ENCODE peak calls at places on chromosomes 3 and 15, in seven cellular contexts. H, K, P, D, B, R and Y are unnamed samples.
A peak's percentile ranks its signal among the peaks of the same experiment; 100 is the strongest.

GRCh38 chr3:98986073-98986472 is 84.6 kb upstream of the DCBLD2 start:
- DNase-seq in K (no peak), H (peak; percentile 63), P (no peak), D (no peak), B (peak; percentile 40), R (no peak), Y (no peak)

GRCh38 chr15:93861956-93862741 is 369.2 kb upstream of the MCTP2 start:
- DNase-seq in K (no peak), H (no peak), P (no peak), R (no peak), B (no peak), D (no peak), Y (peak; percentile 37)

GRCh38 chr3:197038604-197039003 is 9.0 kb upstream of the MELTF start:
- DNase-seq in D (no peak), P (no peak), K (no peak), R (no peak), H (no peak), B (no peak), Y (no peak)

GRCh38 chr3:79410617-79411016 is 357.2 kb downstream of the ROBO1 start:
- DNase-seq in P (no peak), B (no peak), D (no peak), K (no peak), R (no peak), H (no peak), Y (no peak)

GRCh38 chr3:133620066-133620784 is 41.5 kb downstream of the TOPBP1 start:
- DNase-seq in D (peak; percentile 91), K (peak; percentile 32), R (no peak), B (no peak), P (no peak), H (no peak), Y (no peak)

GRCh38 chr15:56460046-56460445 is 4.9 kb downstream of the MNS1 start:
- DNase-seq in D (no peak), H (no peak), K (no peak), B (no peak), P (no peak), R (no peak), Y (peak; percentile 43)

GRCh38 chr3:88231207-88231606 is 81.4 kb downstream of the C3orf38 start:
- DNase-seq in D (no peak), R (no peak), K (no peak), H (no peak), B (no peak), P (no peak), Y (no peak)

GRCh38 chr15:63987979-63988378 is 58.3 kb downstream of the DAPK2 start:
- DNase-seq in K (no peak), D (no peak), B (no peak), R (no peak), H (no peak), P (no peak), Y (no peak)

GRCh38 chr3:159418571-159419526 is 569.8 kb upstream of the IL12A start:
- DNase-seq in K (no peak), D (no peak), R (no peak), H (no peak), P (no peak), B (peak; percentile 23), Y (no peak)

GRCh38 chr3:71438904-71439303 is 144.6 kb downstream of the FOXP1 start:
- DNase-seq in R (no peak), P (no peak), H (no peak), D (no peak), K (no peak), B (no peak), Y (peak; percentile 20)

GRCh38 chr3:86547697-86548096 is 443.3 kb downstream of the VGLL3 start:
- DNase-seq in R (no peak), P (no peak), H (no peak), B (no peak), K (no peak), D (no peak), Y (no peak)

GRCh38 chr15:99446565-99447496 is 119.0 kb upstream of the MEF2A start:
- DNase-seq in K (no peak), P (no peak), B (no peak), R (no peak), D (no peak), H (no peak), Y (no peak)

GRCh38 chr3:57863380-57863779 is 107.3 kb downstream of the SLMAP start:
- DNase-seq in B (no peak), H (no peak), R (no peak), P (no peak), D (no peak), K (no peak), Y (no peak)

GRCh38 chr3:157098823-157099185 is 61.1 kb downstream of the CCNL1 start:
- DNase-seq in H (no peak), K (no peak), R (no peak), D (no peak), P (no peak), B (no peak), Y (no peak)

GRCh38 chr15:25022233-25022632 is 67.4 kb downstream of the SNRPN start:
- DNase-seq in H (no peak), K (no peak), D (no peak), P (no peak), B (no peak), R (no peak), Y (no peak)

GRCh38 chr15:90465140-90465929 is 64.4 kb upstream of the CRTC3 start:
- DNase-seq in K (no peak), R (peak; percentile 22), P (no peak), H (no peak), B (no peak), D (no peak), Y (no peak)

GRCh38 chr3:103052236-103052830 is 617.5 kb downstream of the ZPLD1 start:
- DNase-seq in D (no peak), P (no peak), R (no peak), H (no peak), K (no peak), B (peak; percentile 21), Y (peak; percentile 2)

GRCh38 chr15:95784508-95784907 is 546.0 kb upstream of the NR2F2 start:
- DNase-seq in K (no peak), R (no peak), H (no peak), P (no peak), D (no peak), B (no peak), Y (no peak)

GRCh38 chr3:4514321-4514720 is 21.2 kb downstream of the ITPR1 start:
- DNase-seq in B (no peak), D (no peak), K (no peak), R (no peak), P (no peak), H (no peak), Y (no peak)

GRCh38 chr15:36901012-36901411 is 199.3 kb downstream of the MEIS2 start:
- DNase-seq in D (no peak), P (no peak), H (no peak), R (no peak), B (no peak), K (no peak), Y (no peak)

GRCh38 chr3:119731545-119732343 is 28.9 kb downstream of the CFAP91 start:
- DNase-seq in K (no peak), B (no peak), H (no peak), R (no peak), P (no peak), D (no peak), Y (no peak)

GRCh38 chr15:43794269-43795037 is 2.3 kb downstream of the SERF2 start:
- DNase-seq in R (no peak), K (no peak), P (no peak), B (no peak), H (no peak), D (no peak), Y (no peak)

GRCh38 chr15:69129026-69129385 is 31.4 kb upstream of the GLCE start:
- DNase-seq in D (no peak), K (no peak), P (no peak), R (no peak), B (no peak), H (no peak), Y (no peak)

GRCh38 chr15:93515256-93516044 is 426.4 kb upstream of the RGMA start:
- DNase-seq in B (no peak), P (no peak), H (no peak), D (no peak), K (no peak), R (no peak), Y (no peak)

GRCh38 chr3:81908596-81908995 is 147.2 kb upstream of the GBE1 start:
- DNase-seq in D (no peak), P (no peak), R (no peak), B (no peak), K (no peak), H (no peak), Y (peak; percentile 75)

GRCh38 chr3:26308454-26308853 is 314.1 kb upstream of the LRRC3B start:
- DNase-seq in P (no peak), R (no peak), D (no peak), B (no peak), H (no peak), K (no peak), Y (no peak)

GRCh38 chr3:178518660-178519396 is 17.4 kb upstream of the KCNMB2 start:
- DNase-seq in K (no peak), R (no peak), B (no peak), H (peak; percentile 30), P (no peak), D (peak; percentile 99), Y (no peak)

GRCh38 chr3:42632146-42632545 is 21.4 kb upstream of the ZBTB47 start:
- DNase-seq in P (no peak), K (no peak), B (no peak), R (no peak), H (no peak), D (no peak), Y (no peak)

GRCh38 chr15:93173369-93173768 is 84.4 kb upstream of the RGMA start:
- DNase-seq in K (no peak), P (no peak), B (no peak), D (peak; percentile 18), R (no peak), H (no peak), Y (no peak)